ENCODE peak calls at places on chromosomes 7 and 10, in five cellular contexts. C, I, A, K and O are unnamed samples. For H3K9me3, the result is how much of the 10 kb centered on the place peaks cover.

GRCh38 chr7:108348913-108349312 is 107.3 kb downstream of the NRCAM start:
- DNase-seq in C (no peak), K (no peak), I (no peak), A (no peak), O (no peak)

GRCh38 chr10:6847561-6847960 is 267.5 kb upstream of the PRKCQ start:
- DNase-seq in K (no peak), A (no peak), I (no peak), C (no peak), O (no peak)

GRCh38 chr10:92418891-92419290 is 127.9 kb downstream of the MARCHF5 start:
- DNase-seq in C (no peak), I (no peak), K (no peak), A (no peak), O (no peak)

GRCh38 chr7:106365252-106366005 is 80.6 kb upstream of the NAMPT start:
- DNase-seq in K (no peak), I (no peak), A (no peak), C (no peak), O (no peak)

GRCh38 chr7:82325416-82325815 is 118.2 kb downstream of the CACNA2D1 start:
- DNase-seq in K (no peak), A (no peak), I (no peak), C (peak), O (no peak)

GRCh38 chr7:43199761-43200160 is 87.3 kb downstream of the HECW1 start:
- DNase-seq in I (no peak), C (no peak), K (no peak), A (no peak), O (no peak)

GRCh38 chr7:152925412-152926147 is 166.0 kb downstream of the ACTR3B start:
- DNase-seq in C (no peak), K (no peak), I (no peak), A (no peak), O (no peak)

GRCh38 chr7:141950796-141951195 is 4.0 kb upstream of the CLEC5A start:
- DNase-seq in I (no peak), A (no peak), C (no peak), K (no peak), O (no peak)

GRCh38 chr10:61153766-61154165 is 209.8 kb upstream of the RHOBTB1 start:
- DNase-seq in I (no peak), C (no peak), K (no peak), A (no peak), O (no peak)

GRCh38 chr10:68163735-68164134 is 54.4 kb downstream of the MYPN start:
- DNase-seq in C (no peak), K (no peak), A (no peak), I (no peak), O (no peak)

GRCh38 chr10:111083222-111084095 is 6.6 kb downstream of the ADRA2A start:
- DNase-seq in K (no peak), C (no peak), I (no peak), A (no peak), O (no peak)

GRCh38 chr10:93615576-93615975 is 3.2 kb downstream of the PDE6C start:
- DNase-seq in C (no peak), I (no peak), A (no peak), K (no peak), O (no peak)

GRCh38 chr7:98238076-98238475 is 14.0 kb downstream of the TECPR1 start:
- DNase-seq in C (no peak), I (no peak), A (no peak), K (no peak), O (no peak)

GRCh38 chr7:127955051-127955531 is 76.1 kb downstream of the LRRC4 start:
- DNase-seq in A (no peak), I (no peak), K (no peak), C (no peak), O (no peak)
- H3K9me3 ChIP-seq in A (under half), I (under half), K (under half), C (under half), O (under half)

DNA sequence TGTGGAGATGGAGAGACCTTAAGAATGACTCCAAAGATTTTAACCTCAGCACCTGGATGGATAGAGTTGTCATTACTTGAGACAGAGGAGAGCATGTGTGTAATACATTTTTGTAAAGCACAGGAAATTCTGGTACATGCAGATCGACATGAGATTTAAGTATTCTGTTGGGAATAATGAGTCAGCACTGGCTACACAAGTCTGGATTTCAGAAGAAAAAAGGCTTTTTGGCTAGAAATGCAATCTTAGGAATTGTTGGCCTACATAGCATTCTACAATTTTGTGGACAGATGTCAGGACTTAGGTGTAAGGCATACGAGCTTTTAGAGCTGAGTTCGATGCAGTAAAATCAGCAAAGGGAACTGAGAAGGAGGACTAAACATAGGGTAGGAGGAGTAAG is 24.1 kb upstream of the ANKRD30A start:
- DNase-seq in C (no peak), A (no peak), I (no peak), K (no peak), O (no peak)
- H3K9me3 ChIP-seq in C (under half), A (under half), I (under half), K (under half), O (under half)

DNA sequence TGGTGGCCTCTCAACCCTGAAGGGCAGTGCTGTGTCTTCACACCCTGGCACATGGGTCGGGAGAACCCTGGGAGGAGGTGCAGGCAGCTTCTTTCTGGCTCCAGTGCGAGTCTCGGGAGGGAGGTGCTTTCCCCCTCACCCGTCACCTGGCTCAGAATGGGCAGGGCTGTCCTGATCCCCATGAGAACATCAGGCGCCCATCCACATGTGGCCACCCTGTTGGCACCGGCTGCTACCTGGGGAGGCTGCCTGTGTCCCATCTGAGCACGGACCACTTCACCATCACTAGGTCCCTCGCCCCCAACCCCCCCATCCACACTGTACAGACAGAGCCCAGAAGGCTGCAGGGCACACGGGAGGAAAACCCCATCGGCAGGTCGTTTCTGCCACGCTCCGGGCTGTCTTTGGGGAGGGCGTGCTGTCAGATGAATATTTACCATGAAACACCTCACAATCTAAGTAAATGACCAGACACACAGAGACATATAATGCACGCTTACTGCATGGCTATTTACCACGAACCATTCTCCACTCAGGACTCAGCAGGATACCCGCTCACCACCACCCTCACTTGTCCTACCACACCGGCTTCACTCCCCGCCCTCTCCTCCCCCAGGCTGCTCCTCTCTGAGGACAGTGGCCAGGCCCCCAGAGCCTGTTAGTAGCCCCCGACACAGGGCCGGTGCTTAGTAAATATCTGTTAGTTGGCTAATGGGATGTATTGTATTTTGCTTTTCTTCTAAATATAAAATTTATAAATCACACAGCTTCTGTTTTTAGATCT is 282.2 kb downstream of the DNAJB6 start:
- DNase-seq in I (no peak), A (no peak), K (no peak), C (no peak), O (no peak)
- H3K9me3 ChIP-seq in I (under half), A (under half), K (under half), C (half or more), O (under half)

GRCh38 chr7:4209966-4210365 is 472.1 kb upstream of the FOXK1 start:
- DNase-seq in I (no peak), A (no peak), C (no peak), K (no peak), O (no peak)
- H3K9me3 ChIP-seq in I (under half), A (under half), C (half or more), K (under half), O (under half)

DNA sequence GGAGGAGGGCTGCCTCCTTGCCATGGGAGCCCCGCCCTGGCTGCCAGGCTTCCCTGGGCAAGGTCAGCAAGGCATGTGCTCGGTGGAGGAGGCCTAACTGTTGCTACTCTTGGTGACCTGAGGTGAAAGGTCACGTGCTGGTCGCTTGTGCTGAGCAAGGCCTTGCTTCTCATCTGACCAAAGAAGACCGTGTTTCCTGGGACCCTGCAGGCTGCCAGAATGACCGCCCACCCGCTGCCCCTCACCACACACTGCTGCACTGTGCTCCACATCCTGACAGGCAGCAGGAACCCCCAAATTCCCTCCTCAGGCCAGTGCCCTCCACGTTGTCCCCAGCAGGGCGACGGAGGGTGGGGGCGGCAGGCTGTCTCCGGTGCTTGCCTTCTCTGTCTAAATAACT is 442.4 kb downstream of the DNAJB6 start:
- DNase-seq in A (no peak), I (no peak), K (no peak), C (no peak), O (no peak)
- H3K9me3 ChIP-seq in A (under half), I (under half), K (under half), C (half or more), O (under half)

GRCh38 chr7:513521-514166 is 6.0 kb downstream of the PDGFA start:
- DNase-seq in A (no peak), I (no peak), C (no peak), K (no peak), O (no peak)
- H3K9me3 ChIP-seq in A (under half), I (under half), C (under half), K (under half), O (under half)

DNA sequence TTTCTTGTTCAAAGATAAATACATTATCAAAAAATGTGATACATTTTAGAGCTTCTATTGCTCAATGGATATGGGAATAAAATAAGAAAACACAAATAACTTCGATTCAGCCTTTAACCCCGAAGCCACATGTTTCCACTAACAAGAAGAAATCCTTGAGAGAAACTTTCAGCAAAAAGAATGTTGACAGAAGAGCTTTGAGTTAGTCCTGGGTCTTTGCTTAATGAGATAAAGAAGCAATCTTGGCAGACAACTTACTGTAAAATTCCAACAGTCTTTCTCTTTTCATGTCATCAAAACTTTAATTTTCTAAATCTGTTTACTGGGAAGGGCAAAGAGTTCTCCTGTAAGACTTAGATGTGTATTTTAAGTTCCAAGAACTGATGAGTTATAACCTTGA is 810.2 kb downstream of the CNTNAP2 start:
- DNase-seq in A (no peak), I (no peak), K (no peak), C (no peak), O (no peak)
- H3K9me3 ChIP-seq in A (under half), I (under half), K (under half), C (under half), O (under half)

GRCh38 chr10:104580321-104580720 is 60.8 kb upstream of the SORCS3 start:
- DNase-seq in A (no peak), K (no peak), C (no peak), I (no peak), O (no peak)

GRCh38 chr10:104580774-104581675 is 60.1 kb upstream of the SORCS3 start:
- DNase-seq in K (peak), I (peak), C (peak), A (peak), O (peak)

GRCh38 chr10:104582966-104583365 is 58.1 kb upstream of the SORCS3 start:
- DNase-seq in I (no peak), A (no peak), K (no peak), C (no peak), O (no peak)

GRCh38 chr10:104582604-104582951 is 58.5 kb upstream of the SORCS3 start:
- DNase-seq in K (no peak), A (no peak), C (no peak), I (no peak), O (no peak)

DNA sequence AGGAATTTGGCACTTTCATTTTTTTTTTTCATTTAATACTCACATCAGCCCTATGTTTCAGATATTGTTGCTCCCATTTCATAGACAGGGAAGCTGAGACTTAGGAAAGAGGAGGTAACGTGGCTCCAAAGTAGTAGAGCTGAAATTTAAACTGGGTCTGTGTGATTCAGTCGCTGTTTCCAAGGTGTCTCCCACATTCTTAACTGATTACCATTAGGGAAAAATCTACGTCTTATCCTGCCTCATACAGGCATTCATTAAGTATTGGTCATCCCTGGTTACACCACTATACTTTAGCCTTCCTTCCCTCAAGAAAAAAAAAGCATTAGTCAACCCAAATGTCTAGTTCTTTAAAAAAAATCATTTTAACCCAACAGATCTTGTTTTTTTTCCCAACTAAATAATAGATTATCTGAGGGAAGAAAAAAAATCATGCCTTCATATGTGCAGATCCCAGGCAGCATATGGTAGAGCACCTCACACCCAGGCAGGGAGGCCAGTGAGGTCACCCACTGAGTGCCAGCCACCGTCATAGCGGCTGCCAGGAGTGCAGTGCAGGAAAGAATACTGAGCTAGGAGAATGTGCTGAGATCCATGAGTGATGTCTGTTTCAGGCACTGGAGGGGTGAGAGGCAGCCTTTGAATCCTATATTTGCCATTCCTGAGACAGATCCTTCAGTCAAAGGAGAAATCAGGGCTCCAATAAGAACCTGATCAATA is 59.0 kb upstream of the SORCS3 start:
- DNase-seq in I (no peak), A (no peak), C (peak), K (no peak), O (no peak)
- H3K9me3 ChIP-seq in I (under half), A (under half), C (under half), K (under half), O (under half)

GRCh38 chr7:149252378-149252777 is 9.6 kb upstream of the ZNF783 start:
- DNase-seq in A (no peak), I (no peak), C (no peak), K (no peak), O (no peak)
- H3K9me3 ChIP-seq in A (under half), I (under half), C (under half), K (under half), O (under half)